ENCODE peak calls at places on chromosomes 2 and 18, in nine cellular contexts. X is bronchial epithelial cell, W is breast epithelium, K is PC-3, F is tibial artery, Q is heart left ventricle, J is lower lobe of right lung, H is Panc1, T is Peyer's patch. O is an unnamed sample.

GRCh38 chr2:239012936-239013669 is 165.2 kb downstream of the TWIST2 start:
- DNase-seq in X (no peak), W (peak), K (no peak), F (peak), Q (no peak), J (no peak), H (no peak), T (peak), O (no peak)

GRCh38 chr2:159118859-159119510 is 150.5 kb downstream of the TANC1 start:
- DNase-seq in X (no peak), W (no peak), K (no peak), F (no peak), Q (no peak), J (no peak), H (no peak), T (no peak), O (no peak)

GRCh38 chr2:24909555-24910177 is 10.4 kb downstream of the ADCY3 start:
- DNase-seq in X (no peak), W (peak), K (no peak), F (no peak), Q (no peak), J (no peak), H (no peak), T (no peak), O (no peak)

GRCh38 chr2:84459944-84460429 is 907 bp upstream of the SUCLG1 start:
- DNase-seq in X (peak), W (no peak), K (peak), F (no peak), Q (no peak), J (no peak), H (no peak), T (no peak), O (no peak)

GRCh38 chr2:1707771-1708351 is 36.5 kb downstream of the PXDN start:
- DNase-seq in X (peak), W (peak), K (peak), F (peak), Q (peak), J (no peak), H (no peak), T (no peak), O (no peak)

GRCh38 chr2:37211212-37211611 is 14.9 kb downstream of the CEBPZOS start:
- DNase-seq in X (no peak), W (no peak), K (no peak), F (no peak), Q (no peak), J (no peak), H (no peak), T (no peak), O (no peak)

GRCh38 chr18:55609426-55609825 is 21.4 kb upstream of the TCF4 start:
- DNase-seq in X (no peak), W (no peak), K (no peak), F (no peak), Q (no peak), J (no peak), H (no peak), T (no peak), O (no peak)

GRCh38 chr18:68354176-68354575 is 360.7 kb downstream of the TMX3 start:
- DNase-seq in X (no peak), W (no peak), K (no peak), F (no peak), Q (no peak), J (no peak), H (no peak), T (no peak), O (no peak)

GRCh38 chr2:88265352-88265960 is 95.3 kb downstream of the THNSL2 start:
- DNase-seq in X (peak), W (no peak), K (peak), F (no peak), Q (no peak), J (no peak), H (peak), T (no peak), O (peak)

GRCh38 chr2:201953386-201953785 is 80.3 kb upstream of the FZD7 start:
- DNase-seq in X (no peak), W (no peak), K (no peak), F (no peak), Q (peak), J (no peak), H (no peak), T (no peak), O (no peak)

GRCh38 chr2:199662245-199662644 is 188.7 kb downstream of the FTCDNL1 start:
- DNase-seq in X (no peak), W (no peak), K (no peak), F (no peak), Q (no peak), J (no peak), H (no peak), T (no peak), O (no peak)

GRCh38 chr2:229674830-229675530 is 39.4 kb downstream of the DNER start:
- DNase-seq in X (no peak), W (no peak), K (peak), F (no peak), Q (no peak), J (no peak), H (no peak), T (no peak), O (no peak)

GRCh38 chr2:100320547-100321180 is 1.6 kb downstream of the LONRF2 start:
- DNase-seq in X (no peak), W (no peak), K (peak), F (no peak), Q (no peak), J (no peak), H (no peak), T (no peak), O (no peak)

GRCh38 chr18:75474332-75474731 is 46.8 kb upstream of the SMIM21 start:
- DNase-seq in X (no peak), W (no peak), K (no peak), F (no peak), Q (no peak), J (no peak), H (no peak), T (no peak), O (no peak)

GRCh38 chr2:205683991-205684390 is 1.7 kb downstream of the NRP2 start:
- DNase-seq in X (no peak), W (no peak), K (no peak), F (no peak), Q (no peak), J (no peak), H (no peak), T (no peak), O (no peak)

GRCh38 chr2:190836767-190837166 is 43.9 kb upstream of the GLS start:
- DNase-seq in X (no peak), W (no peak), K (no peak), F (no peak), Q (no peak), J (no peak), H (no peak), T (no peak), O (no peak)

GRCh38 chr2:71306762-71307161 is 24.8 kb upstream of the ZNF638 start:
- DNase-seq in X (peak), W (no peak), K (peak), F (no peak), Q (no peak), J (no peak), H (no peak), T (no peak), O (no peak)

GRCh38 chr2:138877421-138877820 is 97.2 kb upstream of the NXPH2 start:
- DNase-seq in X (peak), W (no peak), K (peak), F (no peak), Q (no peak), J (no peak), H (no peak), T (no peak), O (no peak)

GRCh38 chr18:9008709-9009635 is 93.5 kb upstream of the NDUFV2 start:
- DNase-seq in X (no peak), W (no peak), K (no peak), F (no peak), Q (no peak), J (no peak), H (no peak), T (no peak), O (no peak)

GRCh38 chr2:84297155-84297554 is 161.9 kb downstream of the SUCLG1 start:
- DNase-seq in X (peak), W (no peak), K (peak), F (no peak), Q (no peak), J (no peak), H (no peak), T (peak), O (no peak)

GRCh38 chr2:75646090-75646582 is 447 bp upstream of the MRPL19 start:
- DNase-seq in X (no peak), W (no peak), K (no peak), F (no peak), Q (no peak), J (no peak), H (no peak), T (no peak), O (no peak)

GRCh38 chr2:1817256-1818127 is 73.2 kb upstream of the PXDN start:
- DNase-seq in X (peak), W (peak), K (peak), F (peak), Q (peak), J (peak), H (peak), T (peak), O (no peak)

GRCh38 chr2:60260646-60261296 is 292.7 kb downstream of the BCL11A start:
- DNase-seq in X (peak), W (no peak), K (peak), F (no peak), Q (peak), J (peak), H (no peak), T (no peak), O (no peak)

GRCh38 chr2:181074457-181074856 is 94.1 kb downstream of the UBE2E3 start:
- DNase-seq in X (peak), W (no peak), K (no peak), F (no peak), Q (no peak), J (no peak), H (no peak), T (no peak), O (no peak)

GRCh38 chr2:39513641-39514094 is 76.6 kb upstream of the MAP4K3 start:
- DNase-seq in X (peak), W (no peak), K (peak), F (peak), Q (peak), J (no peak), H (no peak), T (no peak), O (peak)

GRCh38 chr2:103959174-103960125 is 894.5 kb upstream of the POU3F3 start:
- DNase-seq in X (peak), W (no peak), K (peak), F (no peak), Q (peak), J (no peak), H (peak), T (no peak), O (no peak)

GRCh38 chr2:43877782-43878464 is 39.2 kb downstream of the ABCG8 start:
- DNase-seq in X (peak), W (peak), K (peak), F (peak), Q (no peak), J (peak), H (peak), T (peak), O (peak)

GRCh38 chr18:12939161-12939560 is 8.7 kb upstream of the SEH1L start:
- DNase-seq in X (no peak), W (no peak), K (no peak), F (no peak), Q (no peak), J (no peak), H (no peak), T (no peak), O (no peak)

GRCh38 chr2:165833156-165833555 is 39.1 kb upstream of the GALNT3 start:
- DNase-seq in X (peak), W (no peak), K (peak), F (no peak), Q (no peak), J (no peak), H (no peak), T (no peak), O (no peak)

GRCh38 chr2:20633794-20634259 is 17.1 kb downstream of the HS1BP3 start:
- DNase-seq in X (peak), W (peak), K (no peak), F (no peak), Q (no peak), J (peak), H (no peak), T (peak), O (no peak)

GRCh38 chr2:98378901-98379300 is 32.6 kb downstream of the CNGA3 start:
- DNase-seq in X (peak), W (no peak), K (peak), F (no peak), Q (peak), J (peak), H (no peak), T (no peak), O (no peak)

GRCh38 chr2:68908392-68908970 is 37.3 kb upstream of the BMP10 start:
- DNase-seq in X (peak), W (peak), K (peak), F (peak), Q (peak), J (peak), H (no peak), T (peak), O (peak)

GRCh38 chr2:15653806-15654726 is 62.4 kb downstream of the DDX1 start:
- DNase-seq in X (no peak), W (no peak), K (no peak), F (no peak), Q (no peak), J (no peak), H (no peak), T (no peak), O (no peak)

GRCh38 chr2:223051580-223052375 is at the start of gene KCNE4:
- DNase-seq in X (no peak), W (no peak), K (peak), F (peak), Q (peak), J (no peak), H (no peak), T (no peak), O (no peak)

GRCh38 chr2:1569879-1570450 is 156.7 kb downstream of the TPO start:
- DNase-seq in X (no peak), W (no peak), K (no peak), F (no peak), Q (no peak), J (no peak), H (no peak), T (no peak), O (no peak)

GRCh38 chr18:11148655-11149440 is 521 bp downstream of the PIEZO2 start:
- DNase-seq in X (no peak), W (no peak), K (no peak), F (no peak), Q (no peak), J (no peak), H (no peak), T (no peak), O (no peak)

GRCh38 chr2:238496756-238497609 is 70.3 kb downstream of the ASB1 start:
- DNase-seq in X (no peak), W (no peak), K (no peak), F (no peak), Q (no peak), J (no peak), H (no peak), T (no peak), O (no peak)

GRCh38 chr2:204108874-204109295 is 172.3 kb downstream of the ICOS start:
- DNase-seq in X (no peak), W (no peak), K (no peak), F (no peak), Q (no peak), J (no peak), H (no peak), T (no peak), O (no peak)

GRCh38 chr2:204109681-204110080 is 173.1 kb downstream of the ICOS start:
- DNase-seq in X (no peak), W (peak), K (no peak), F (no peak), Q (no peak), J (no peak), H (no peak), T (no peak), O (no peak)

GRCh38 chr2:204108301-204108700 is 171.7 kb downstream of the ICOS start:
- DNase-seq in X (no peak), W (no peak), K (peak), F (no peak), Q (no peak), J (no peak), H (no peak), T (no peak), O (no peak)

GRCh38 chr2:204114294-204114693 is 177.7 kb downstream of the ICOS start:
- DNase-seq in X (no peak), W (no peak), K (no peak), F (no peak), Q (no peak), J (no peak), H (no peak), T (no peak), O (no peak)

DNA sequence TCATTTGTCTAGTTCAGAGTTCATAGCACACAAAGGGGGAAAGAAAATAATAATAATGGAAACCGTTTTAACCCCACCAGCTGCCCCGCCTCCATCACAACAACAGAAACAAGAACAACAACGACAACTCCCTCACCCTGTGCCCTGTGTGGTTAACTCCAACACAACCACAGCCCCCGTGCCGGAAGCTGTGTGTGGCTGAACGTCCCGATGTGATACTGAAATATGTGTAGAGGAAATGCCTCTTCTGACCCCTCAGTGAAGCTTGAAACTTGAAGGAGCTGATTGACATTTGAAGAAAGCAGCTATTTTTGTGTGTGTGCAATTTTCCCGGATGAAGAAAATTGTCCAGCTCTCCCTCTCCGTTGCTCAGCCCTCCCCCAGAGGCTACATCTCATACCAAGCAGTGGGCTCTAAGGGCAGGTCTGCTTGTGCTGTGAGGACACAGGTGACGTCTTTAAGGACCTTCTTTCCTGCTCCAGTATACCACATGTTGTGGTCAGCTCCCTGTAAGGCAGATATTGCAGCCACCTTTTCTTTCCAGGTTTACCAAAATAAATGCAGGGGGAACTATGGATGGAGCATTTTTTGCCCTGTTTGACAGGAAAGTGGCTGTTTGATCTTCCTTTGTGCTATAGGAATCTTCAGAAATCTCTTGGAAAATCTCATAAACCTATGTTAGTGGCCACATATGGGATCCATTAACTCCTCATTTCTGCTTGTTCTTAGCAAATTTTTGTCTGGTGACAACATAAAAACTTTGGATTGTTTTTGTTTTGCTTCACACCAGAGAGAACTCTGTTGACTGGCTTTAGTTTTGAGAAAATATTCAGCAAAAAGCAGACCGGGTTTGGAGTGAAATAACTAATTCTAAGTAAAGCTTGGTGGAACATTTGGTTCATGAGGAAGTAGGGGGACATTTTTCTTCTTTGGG is 174.0 kb downstream of the ICOS start:
- DNase-seq in X (no peak), W (no peak), K (no peak), F (no peak), Q (no peak), J (no peak), H (no peak), T (no peak), O (peak)
- H3K4me3 ChIP-seq in X (no peak), W (no peak), K (no peak), F (no peak), Q (no peak), J (no peak), H (no peak), T (no peak), O (no peak)

GRCh38 chr2:108384662-108385393 is 7.1 kb downstream of the SULT1C4 start:
- DNase-seq in X (no peak), W (no peak), K (no peak), F (no peak), Q (no peak), J (no peak), H (no peak), T (no peak), O (no peak)

GRCh38 chr2:108382196-108382595 is 4.4 kb downstream of the SULT1C4 start:
- DNase-seq in X (peak), W (no peak), K (peak), F (no peak), Q (no peak), J (no peak), H (no peak), T (no peak), O (no peak)

GRCh38 chr2:108388045-108388444 is 10.3 kb downstream of the SULT1C4 start:
- DNase-seq in X (no peak), W (no peak), K (no peak), F (no peak), Q (no peak), J (no peak), H (no peak), T (no peak), O (no peak)

GRCh38 chr2:108385411-108386071 is 7.8 kb downstream of the SULT1C4 start:
- DNase-seq in X (no peak), W (no peak), K (no peak), F (no peak), Q (no peak), J (no peak), H (no peak), T (no peak), O (no peak)

GRCh38 chr2:108383146-108383830 is 5.5 kb downstream of the SULT1C4 start:
- DNase-seq in X (peak), W (no peak), K (peak), F (no peak), Q (no peak), J (no peak), H (no peak), T (no peak), O (no peak)
- TF ChIP-seq CTCF in X (no peak), W (no peak), K (peak), F (no peak), Q (no peak), J (no peak), H (peak), T (no peak), O (no peak)

GRCh38 chr2:234025475-234025874 is 25.0 kb upstream of the SPP2 start:
- DNase-seq in X (no peak), W (no peak), K (no peak), F (no peak), Q (no peak), J (no peak), H (no peak), T (no peak), O (peak)
- H3K4me3 ChIP-seq in X (no peak), W (peak), K (no peak), F (peak), Q (no peak), J (peak), H (no peak), T (peak), O (no peak)

GRCh38 chr2:51322612-51323011 is 290.7 kb upstream of the NRXN1 start:
- DNase-seq in X (no peak), W (no peak), K (no peak), F (no peak), Q (no peak), J (no peak), H (no peak), T (no peak), O (no peak)
- TF ChIP-seq CTCF in X (no peak), W (no peak), K (no peak), F (no peak), Q (no peak), J (no peak), H (no peak), T (no peak), O (no peak)

GRCh38 chr2:45646289-45646688 is 5.2 kb upstream of the PRKCE start:
- DNase-seq in X (no peak), W (no peak), K (no peak), F (no peak), Q (no peak), J (no peak), H (no peak), T (no peak), O (no peak)

GRCh38 chr2:45647346-45647745 is 4.1 kb upstream of the PRKCE start:
- DNase-seq in X (no peak), W (no peak), K (no peak), F (no peak), Q (no peak), J (no peak), H (no peak), T (no peak), O (no peak)

GRCh38 chr2:45643095-45643494 is 8.4 kb upstream of the PRKCE start:
- DNase-seq in X (no peak), W (no peak), K (no peak), F (no peak), Q (no peak), J (no peak), H (no peak), T (peak), O (no peak)

GRCh38 chr2:45640575-45640974 is 10.9 kb upstream of the PRKCE start:
- DNase-seq in X (no peak), W (no peak), K (no peak), F (no peak), Q (no peak), J (no peak), H (no peak), T (no peak), O (no peak)

GRCh38 chr2:45643543-45644542 is 7.6 kb upstream of the PRKCE start:
- DNase-seq in X (no peak), W (peak), K (peak), F (peak), Q (peak), J (peak), H (no peak), T (peak), O (no peak)
- H3K4me3 ChIP-seq in X (peak), W (peak), K (peak), F (peak), Q (peak), J (peak), H (peak), T (peak), O (peak)

GRCh38 chr2:225072444-225072843 is 30.2 kb upstream of the DOCK10 start:
- DNase-seq in X (no peak), W (no peak), K (no peak), F (no peak), Q (no peak), J (no peak), H (no peak), T (no peak), O (no peak)
- TF ChIP-seq CTCF in X (no peak), W (no peak), K (no peak), F (no peak), Q (no peak), J (no peak), H (no peak), T (no peak), O (no peak)

GRCh38 chr2:153404792-153405191 is 73.8 kb downstream of the RPRM start:
- DNase-seq in X (no peak), W (no peak), K (no peak), F (no peak), Q (no peak), J (no peak), H (no peak), T (no peak), O (no peak)
- H3K4me3 ChIP-seq in X (no peak), W (no peak), K (no peak), F (no peak), Q (no peak), J (no peak), H (no peak), T (no peak), O (no peak)